ENCODE peak calls at places on chromosomes 1 and 21, in eight cellular contexts. V is coronary artery, R is cardiac muscle cell, D is lung, G is upper lobe of right lung, H is aorta, E is neural progenitor cell, O is pancreas. B is an unnamed sample.
A peak's percentile ranks its signal among the peaks of the same experiment; 100 is the strongest.

GRCh38 chr1:59357645-59358044 is 60.8 kb downstream of the FGGY start:
- DNase-seq in H (no peak), O (no peak), V (no peak), E (no peak), D (no peak), R (peak; percentile 23), G (no peak), B (no peak)

GRCh38 chr1:27152829-27153548 is 1.9 kb downstream of the SLC9A1 start:
- DNase-seq in H (no peak), G (no peak), D (no peak), R (no peak), V (no peak), E (no peak), O (no peak), B (no peak)

GRCh38 chr1:211198111-211198510 is 61.1 kb upstream of the RCOR3 start:
- DNase-seq in D (no peak), E (no peak), H (no peak), O (no peak), R (no peak), V (no peak), G (no peak), B (no peak)

GRCh38 chr1:64861611-64862010 is 104.7 kb downstream of the JAK1 start:
- DNase-seq in H (no peak), E (peak; percentile 73), D (peak; percentile 35), V (no peak), O (no peak), R (peak; percentile 76), G (no peak), B (no peak)

GRCh38 chr1:212612251-212612961 is 3.8 kb downstream of the ATF3 start:
- DNase-seq in H (no peak), G (no peak), D (no peak), V (no peak), E (no peak), R (no peak), O (no peak), B (no peak)

GRCh38 chr1:77416692-77417450 is 135.1 kb downstream of the AK5 start:
- DNase-seq in H (no peak), E (peak; percentile 31), G (no peak), O (no peak), D (no peak), V (no peak), R (no peak), B (no peak)

GRCh38 chr1:17475729-17476128 is 36.3 kb upstream of the RCC2 start:
- DNase-seq in R (no peak), H (no peak), O (no peak), D (no peak), E (no peak), G (no peak), V (no peak), B (no peak)

GRCh38 chr21:16046625-16047340 is 317.0 kb downstream of the USP25 start:
- DNase-seq in R (no peak), O (no peak), H (no peak), G (no peak), D (no peak), V (no peak), E (no peak), B (no peak)

GRCh38 chr21:33126569-33126968 is 56.6 kb downstream of the OLIG1 start:
- DNase-seq in E (no peak), H (peak; percentile 2), O (no peak), V (no peak), R (no peak), D (no peak), G (no peak), B (no peak)

GRCh38 chr1:15090373-15090772 is 63.2 kb upstream of the TMEM51 start:
- DNase-seq in R (peak; percentile 92), O (peak; percentile 90), D (peak; percentile 91), V (no peak), E (peak; percentile 86), G (peak; percentile 94), H (peak; percentile 61), B (no peak)

GRCh38 chr1:188269956-188270355 is 1441.2 kb downstream of the PLA2G4A start:
- DNase-seq in R (no peak), O (no peak), G (no peak), H (no peak), V (no peak), E (no peak), D (no peak), B (no peak)

GRCh38 chr1:147781056-147781471 is 20.7 kb upstream of the GJA5 start:
- DNase-seq in E (peak; percentile 57), G (no peak), D (no peak), R (no peak), V (no peak), O (no peak), H (no peak), B (no peak)

GRCh38 chr1:236642763-236643162 is 38.4 kb upstream of the HEATR1 start:
- DNase-seq in O (no peak), R (no peak), G (no peak), E (no peak), D (no peak), H (no peak), V (no peak), B (no peak)

GRCh38 chr1:234772345-234773147 is 162.6 kb upstream of the IRF2BP2 start:
- DNase-seq in O (no peak), V (peak; percentile 91), E (no peak), G (peak; percentile 77), D (peak; percentile 74), H (peak; percentile 88), R (peak; percentile 50), B (no peak)

GRCh38 chr1:205444931-205445652 is 10.8 kb downstream of the BLACAT1 start:
- DNase-seq in G (no peak), E (peak; percentile 95), H (peak; percentile 85), D (no peak), V (peak; percentile 86), O (no peak), R (peak; percentile 43), B (no peak)

GRCh38 chr1:233945573-233945972 is 41.1 kb downstream of the SLC35F3 start:
- DNase-seq in R (no peak), H (no peak), E (no peak), G (no peak), O (no peak), D (no peak), V (no peak), B (no peak)

GRCh38 chr21:10511116-10511515 is 10.3 kb upstream of the TPTE start:
- DNase-seq in O (no peak), H (no peak), R (no peak), G (no peak), D (no peak), V (no peak), E (no peak), B (no peak)

GRCh38 chr1:178536844-178537371 is 24.0 kb downstream of the TEX35 start:
- DNase-seq in H (peak; percentile 57), D (peak; percentile 37), V (peak; percentile 72), G (no peak), R (no peak), E (no peak), O (peak; percentile 81), B (no peak)

GRCh38 chr1:109667452-109668122 is at the start of gene GSTM2:
- DNase-seq in V (peak; percentile 96), O (peak; percentile 89), H (peak; percentile 97), D (peak; percentile 92), E (peak; percentile 95), G (peak; percentile 96), R (peak; percentile 95), B (peak; percentile 98)

DNA sequence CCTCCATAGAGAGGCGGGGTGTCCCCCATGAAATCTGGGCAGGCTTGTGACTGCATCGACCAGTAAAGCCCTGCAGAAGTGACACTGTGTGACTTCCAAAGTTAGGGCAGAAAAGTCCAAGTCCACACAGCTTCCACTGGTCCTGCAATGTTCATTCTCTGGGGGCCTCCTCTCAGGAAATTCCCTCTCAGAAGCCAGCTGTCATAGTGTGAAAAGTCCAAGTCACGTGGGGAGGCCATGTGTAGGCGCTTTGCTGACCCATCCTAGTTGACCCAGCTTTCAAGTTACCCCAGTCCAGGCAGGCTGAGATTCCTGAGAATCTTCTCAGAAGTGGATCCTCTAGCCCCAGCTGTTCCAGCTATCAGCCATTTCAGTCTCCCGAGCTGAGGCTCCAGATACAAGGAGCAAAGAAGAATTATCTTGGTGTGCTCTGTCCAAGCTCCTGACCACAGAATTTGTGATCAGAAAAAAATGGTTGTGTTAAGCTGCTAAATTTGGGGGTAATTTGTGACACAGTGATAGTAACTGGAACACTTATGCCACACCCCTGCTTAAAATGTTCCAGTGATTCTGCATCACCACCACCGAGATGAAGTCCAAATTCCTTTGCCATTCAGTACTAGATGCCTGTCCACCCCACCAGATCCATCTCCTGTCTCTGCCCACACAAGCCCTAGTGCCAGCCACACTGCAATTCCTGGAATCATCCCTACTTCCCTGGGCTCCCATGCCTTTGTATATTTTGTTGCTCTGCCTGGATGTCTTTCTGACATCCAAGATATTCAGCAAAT is 2.6 kb upstream of the STUM start:
- DNase-seq in V (no peak), D (no peak), R (no peak), G (no peak), H (no peak), E (no peak), O (no peak), B (no peak)
- H3K27ac ChIP-seq in V (peak overlapping the region; percentile 42), D (no peak overlapping the region), R (no peak overlapping the region), G (no peak overlapping the region), H (no peak overlapping the region), E (no peak overlapping the region), O (no peak overlapping the region), B (no peak overlapping the region)

GRCh38 chr1:167650266-167651160 is 20.5 kb downstream of the RCSD1 start:
- DNase-seq in R (no peak), O (no peak), V (no peak), H (no peak), G (no peak), E (no peak), D (no peak), B (no peak)
- H3K27ac ChIP-seq in R (peak overlapping the region; percentile 83), O (no peak overlapping the region), V (peak overlapping the region; percentile 64), H (no peak overlapping the region), G (no peak overlapping the region), E (no peak overlapping the region), D (peak overlapping the region; percentile 15), B (no peak overlapping the region)

GRCh38 chr1:219535021-219535420 is 77.9 kb downstream of the ZC3H11B start:
- DNase-seq in E (no peak), O (no peak), G (no peak), H (no peak), V (no peak), R (no peak), D (no peak), B (no peak)
- H3K27ac ChIP-seq in E (no peak overlapping the region), O (no peak overlapping the region), G (no peak overlapping the region), H (no peak overlapping the region), V (no peak overlapping the region), R (no peak overlapping the region), D (no peak overlapping the region), B (no peak overlapping the region)

GRCh38 chr1:3461934-3462275 is 7.4 kb downstream of the ARHGEF16 start:
- DNase-seq in O (no peak), V (no peak), H (no peak), G (no peak), E (no peak), R (no peak), D (no peak), B (no peak)

GRCh38 chr1:3459940-3460652 is 5.6 kb downstream of the ARHGEF16 start:
- DNase-seq in V (no peak), E (no peak), G (no peak), O (peak; percentile 59), H (no peak), D (no peak), R (peak; percentile 20), B (no peak)

GRCh38 chr1:3461238-3461933 is 6.9 kb downstream of the ARHGEF16 start:
- DNase-seq in E (no peak), H (no peak), R (no peak), G (no peak), V (no peak), D (no peak), O (no peak), B (no peak)

GRCh38 chr1:3459051-3459908 is 4.8 kb downstream of the ARHGEF16 start:
- DNase-seq in E (no peak), R (no peak), V (no peak), D (no peak), G (no peak), H (no peak), O (no peak), B (no peak)

GRCh38 chr1:3460653-3461237 is 6.3 kb downstream of the ARHGEF16 start:
- DNase-seq in V (no peak), O (no peak), G (no peak), E (no peak), H (no peak), R (peak; percentile 46), D (no peak), B (no peak)
- H3K27ac ChIP-seq in V (peak overlapping the region; percentile 24), O (peak overlapping the region; percentile 15), G (no peak overlapping the region), E (no peak overlapping the region), H (no peak overlapping the region), R (peak overlapping the region; percentile 67), D (no peak overlapping the region), B (peak overlapping the region; percentile 10)